ENCODE peak calls at places on chromosomes 2 and 18, in nine cellular contexts. B is A549, P is choroid plexus epithelial cell, Q is endothelial cell, X is fibroblast of the aortic adventitia, S is neural crest cell, K is GM04504, N is AG08396, E is left cardiac atrium. C is an unnamed sample.

GRCh38 chr18:46712406-46712805 is 44.4 kb downstream of the ST8SIA5 start:
- DNase-seq in P (no peak), Q (no peak), X (peak; percentile 84), S (no peak), K (peak; percentile 85), E (no peak), N (peak; percentile 73), B (no peak), C (peak; percentile 47)

GRCh38 chr18:45386256-45386655 is 229.0 kb upstream of the SLC14A2 start:
- DNase-seq in S (peak; percentile 32), P (peak; percentile 36), E (peak; percentile 31), K (no peak), X (peak; percentile 49), B (peak; percentile 28), Q (peak; percentile 57), N (peak; percentile 17), C (peak; percentile 42)

GRCh38 chr18:53850918-53851317 is 373.6 kb downstream of the MBD2 start:
- DNase-seq in S (no peak), E (no peak), P (no peak), B (no peak), Q (no peak), N (no peak), K (no peak), X (no peak), C (peak; percentile 7)

GRCh38 chr2:288002-288742 is at the start of gene ALKAL2:
- DNase-seq in K (no peak), Q (peak; percentile 35), P (no peak), N (peak; percentile 34), B (no peak), X (no peak), E (no peak), S (no peak), C (peak; percentile 56)

GRCh38 chr18:43013489-43013888 is 102.0 kb downstream of the RIT2 start:
- DNase-seq in X (peak; percentile 15), N (no peak), S (no peak), K (no peak), P (peak; percentile 74), B (no peak), E (no peak), Q (no peak), C (no peak)

GRCh38 chr18:10317864-10318685 is 136.4 kb upstream of the APCDD1 start:
- DNase-seq in S (no peak), B (no peak), P (no peak), X (no peak), Q (no peak), E (no peak), N (no peak), K (no peak), C (no peak)

GRCh38 chr2:65658871-65659270 is 226.5 kb upstream of the SPRED2 start:
- DNase-seq in X (no peak), K (no peak), P (peak; percentile 66), N (no peak), Q (no peak), B (no peak), S (no peak), E (no peak), C (no peak)

GRCh38 chr2:42359894-42360483 is 1.0 kb downstream of the COX7A2L start:
- DNase-seq in N (no peak), P (peak; percentile 75), X (peak; percentile 45), K (no peak), B (no peak), S (no peak), E (no peak), Q (peak; percentile 21), C (no peak)

GRCh38 chr2:61705625-61706024 is 148.2 kb downstream of the FAM161A start:
- DNase-seq in B (no peak), N (no peak), X (no peak), Q (no peak), P (no peak), S (no peak), E (no peak), K (no peak), C (no peak)

GRCh38 chr2:182970486-182970885 is 67.8 kb downstream of the NCKAP1 start:
- DNase-seq in E (no peak), B (no peak), P (no peak), N (no peak), S (no peak), X (no peak), Q (no peak), K (no peak), C (no peak)

GRCh38 chr2:132384491-132385186 is 32.0 kb upstream of the GPR39 start:
- DNase-seq in S (no peak), B (no peak), P (no peak), E (no peak), X (peak; percentile 26), K (no peak), N (no peak), Q (no peak), C (no peak)

GRCh38 chr2:231715988-231716616 is 7.8 kb downstream of the PTMA start:
- DNase-seq in K (no peak), N (peak; percentile 32), P (peak; percentile 37), E (no peak), S (no peak), Q (no peak), B (no peak), X (peak; percentile 58), C (peak; percentile 20)